ENCODE peak calls at places on chromosome 21, in four cellular contexts. P is EL; Q is activated CD8-positive, alpha-beta memory T cell treated with anti-CD3 and anti-CD28 coated beads for 4 hours; L is fibroblast of lung. U is an unnamed sample.

GRCh38 chr21:37550618-37551405 is 184.2 kb downstream of the DYRK1A start:
- DNase-seq in P (no peak), Q (no peak), L (no peak), U (no peak)

GRCh38 chr21:42850866-42851391 is 28.4 kb downstream of the WDR4 start:
- DNase-seq in P (peak; percentile 12), Q (no peak), L (no peak), U (peak; percentile 26)

GRCh38 chr21:45427331-45428271 is 22.6 kb downstream of the COL18A1 start:
- DNase-seq in P (peak; percentile 99), Q (no peak), L (peak; percentile 97), U (peak; percentile 98)

GRCh38 chr21:32920474-32920873 is 105.3 kb upstream of the OLIG2 start:
- DNase-seq in P (no peak), Q (no peak), L (no peak), U (no peak)

GRCh38 chr21:44382536-44382935 is 29.1 kb downstream of the TRPM2 start:
- DNase-seq in P (no peak), Q (no peak), L (no peak), U (no peak)

GRCh38 chr21:15241997-15242767 is 177.4 kb upstream of the NRIP1 start:
- DNase-seq in P (no peak), Q (no peak), L (no peak), U (peak; percentile 12)

GRCh38 chr21:45276620-45277019 is 11.1 kb downstream of the POFUT2 start:
- DNase-seq in P (no peak), Q (no peak), L (no peak), U (no peak)

GRCh38 chr21:44702973-44703730 is 6.2 kb downstream of the KRTAP10-12 start:
- DNase-seq in P (no peak), Q (no peak), L (no peak), U (no peak)

GRCh38 chr21:37341254-37341960 is 25.2 kb upstream of the DYRK1A start:
- DNase-seq in P (peak; percentile 92), Q (no peak), L (no peak), U (peak; percentile 18)

GRCh38 chr21:14763695-14764064 is 217.6 kb upstream of the SAMSN1 start:
- DNase-seq in P (no peak), Q (no peak), L (no peak), U (no peak)

GRCh38 chr21:41361786-41362604 is at the start of gene MX2:
- DNase-seq in P (peak; percentile 94), Q (peak; percentile 60), L (peak; percentile 83), U (peak; percentile 5)

GRCh38 chr21:45050361-45050785 is 24.0 kb upstream of the ADARB1 start:
- DNase-seq in P (no peak), Q (no peak), L (peak; percentile 89), U (no peak)

GRCh38 chr21:46599251-46599572 is 5.7 kb downstream of the S100B start:
- DNase-seq in P (peak; percentile 81), Q (no peak), L (peak; percentile 81), U (peak; percentile 90)

GRCh38 chr21:17442174-17442573 is 70.7 kb upstream of the CXADR start:
- DNase-seq in P (no peak), Q (no peak), L (no peak), U (no peak)

GRCh38 chr21:45769239-45769758 is 125.8 kb downstream of the PCBP3 start:
- DNase-seq in P (no peak), Q (no peak), L (no peak), U (no peak)

GRCh38 chr21:21163904-21164303 is 165.7 kb downstream of the NCAM2 start:
- DNase-seq in P (peak; percentile 72), Q (no peak), L (peak; percentile 82), U (peak; percentile 55)

GRCh38 chr21:33801424-33802405 is 113.9 kb downstream of the ATP5PO start:
- DNase-seq in P (peak; percentile 90), Q (no peak), L (peak; percentile 43), U (peak; percentile 67)

GRCh38 chr21:35350965-35351364 is 301.9 kb upstream of the RUNX1 start:
- DNase-seq in P (no peak), Q (no peak), L (no peak), U (no peak)

GRCh38 chr21:17554619-17555472 is 42.0 kb downstream of the CXADR start:
- DNase-seq in P (peak; percentile 12), Q (no peak), L (peak; percentile 12), U (peak; percentile 10)

GRCh38 chr21:46063227-46063626 is 34.7 kb upstream of the COL6A2 start:
- DNase-seq in P (no peak), Q (no peak), L (peak; percentile 38), U (no peak)

GRCh38 chr21:31346256-31346821 is 2.3 kb upstream of the TIAM1 start:
- DNase-seq in P (no peak), Q (no peak), L (no peak), U (no peak)

GRCh38 chr21:39385299-39386145 is 36.6 kb upstream of the HMGN1 start:
- DNase-seq in P (peak; percentile 82), Q (peak; percentile 36), L (peak; percentile 82), U (peak; percentile 80)